ENCODE peak calls at places on chromosome 1, in eight cellular contexts. O is fibroblast of pulmonary artery, D is LNCaP clone FGC, V is dorsolateral prefrontal cortex, M is GM12878, E is BJ, B is astrocyte, G is psoas muscle. N is an unnamed sample.

GRCh38 chr1:212366901-212367300 is 47.8 kb downstream of the PACC1 start:
- DNase-seq in O (peak; percentile 36), D (no peak), V (no peak), M (no peak), E (no peak), B (peak; percentile 54), G (no peak), N (peak; percentile 50)

GRCh38 chr1:111441573-111442192 is 7.4 kb downstream of the WDR77 start:
- DNase-seq in O (peak; percentile 40), D (no peak), V (no peak), M (no peak), E (no peak), B (no peak), G (peak; percentile 26), N (peak; percentile 59)

GRCh38 chr1:59718064-59718988 is 96.4 kb upstream of the HOOK1 start:
- DNase-seq in O (no peak), D (no peak), V (no peak), M (no peak), E (no peak), B (no peak), G (no peak), N (no peak)

GRCh38 chr1:175158133-175158532 is 34.4 kb downstream of the KIAA0040 start:
- DNase-seq in O (no peak), D (no peak), V (no peak), M (no peak), E (no peak), B (no peak), G (no peak), N (no peak)

GRCh38 chr1:163959622-163960021 is 599.4 kb upstream of the PBX1 start:
- DNase-seq in O (no peak), D (no peak), V (no peak), M (no peak), E (no peak), B (no peak), G (no peak), N (no peak)

GRCh38 chr1:233523047-233523446 is 90.9 kb upstream of the KCNK1 start:
- DNase-seq in O (no peak), D (no peak), V (no peak), M (no peak), E (no peak), B (no peak), G (no peak), N (no peak)

GRCh38 chr1:203860396-203860951 is 925 bp upstream of the SNRPE start:
- DNase-seq in O (peak; percentile 23), D (peak; percentile 18), V (no peak), M (no peak), E (no peak), B (peak; percentile 60), G (peak; percentile 23), N (peak; percentile 10)

GRCh38 chr1:169899519-169900217 is 6.0 kb upstream of the SCYL3 start:
- DNase-seq in O (no peak), D (no peak), V (no peak), M (no peak), E (no peak), B (no peak), G (no peak), N (no peak)

GRCh38 chr1:89309828-89310227 is 37.2 kb upstream of the GBP5 start:
- DNase-seq in O (no peak), D (no peak), V (no peak), M (no peak), E (no peak), B (no peak), G (no peak), N (no peak)

GRCh38 chr1:119139393-119139792 is 1.1 kb downstream of the WARS2 start:
- DNase-seq in O (no peak), D (no peak), V (no peak), M (peak; percentile 44), E (no peak), B (no peak), G (no peak), N (no peak)

GRCh38 chr1:29712801-29713200 is 476.5 kb downstream of the PTPRU start:
- DNase-seq in O (no peak), D (no peak), V (no peak), M (no peak), E (no peak), B (no peak), G (no peak), N (no peak)

GRCh38 chr1:211476200-211476849 is 15.6 kb downstream of the RD3 start:
- DNase-seq in O (peak; percentile 81), D (peak; percentile 28), V (peak; percentile 66), M (peak; percentile 20), E (no peak), B (peak; percentile 47), G (peak; percentile 56), N (peak; percentile 86)

GRCh38 chr1:210264521-210265380 is 32.2 kb downstream of the SERTAD4 start:
- DNase-seq in O (peak; percentile 24), D (no peak), V (no peak), M (no peak), E (no peak), B (peak; percentile 32), G (no peak), N (no peak)

GRCh38 chr1:216553766-216554165 is 130.5 kb upstream of the USH2A start:
- DNase-seq in O (no peak), D (no peak), V (no peak), M (no peak), E (no peak), B (no peak), G (no peak), N (no peak)

GRCh38 chr1:34128186-34128889 is 36.7 kb downstream of the CSMD2 start:
- DNase-seq in O (no peak), D (no peak), V (no peak), M (no peak), E (no peak), B (no peak), G (no peak), N (no peak)

GRCh38 chr1:47533176-47534039 is 95.6 kb downstream of the FOXD2 start:
- DNase-seq in O (peak; percentile 51), D (no peak), V (no peak), M (no peak), E (peak; percentile 37), B (peak; percentile 82), G (peak; percentile 40), N (peak; percentile 83)

GRCh38 chr1:47534417-47534816 is 96.6 kb downstream of the FOXD2 start:
- DNase-seq in O (no peak), D (no peak), V (no peak), M (no peak), E (no peak), B (no peak), G (no peak), N (no peak)

GRCh38 chr1:47532831-47533175 is 95.0 kb downstream of the FOXD2 start:
- DNase-seq in O (no peak), D (no peak), V (no peak), M (no peak), E (no peak), B (no peak), G (no peak), N (no peak)

GRCh38 chr1:47536646-47537118 is 98.8 kb downstream of the FOXD2 start:
- DNase-seq in O (no peak), D (no peak), V (no peak), M (no peak), E (no peak), B (no peak), G (no peak), N (no peak)

DNA sequence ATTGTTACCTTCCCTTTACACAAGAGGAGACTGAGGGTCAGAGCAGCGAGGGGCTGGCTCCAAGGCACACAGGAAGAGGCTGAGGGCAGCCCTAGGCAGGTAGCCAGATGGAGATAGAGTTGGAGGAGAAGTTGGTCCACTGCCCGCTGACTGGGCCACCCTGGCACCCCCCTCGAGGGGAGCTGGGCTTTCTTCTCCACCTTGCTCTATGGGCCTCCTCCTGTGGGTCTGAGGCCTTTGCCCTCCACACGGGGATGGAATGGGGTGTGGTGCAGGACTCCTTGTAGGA is 96.1 kb downstream of the FOXD2 start:
- DNase-seq in O (no peak), D (no peak), V (no peak), M (no peak), E (no peak), B (no peak), G (no peak), N (no peak)
- H3K4me3 ChIP-seq in O (no peak overlapping the region), D (no peak overlapping the region), V (peak overlapping the region; percentile 70), M (no peak overlapping the region), E (no peak overlapping the region), B (peak overlapping the region; percentile 10), G (no peak overlapping the region), N (no peak overlapping the region)

GRCh38 chr1:11285883-11286734 is 13.1 kb downstream of the UBIAD1 start:
- DNase-seq in O (peak; percentile 49), D (no peak), V (no peak), M (no peak), E (no peak), B (no peak), G (no peak), N (peak; percentile 69)
- TF ChIP-seq CTCF in O (peak; percentile 32), D (peak; percentile 45), V (peak; percentile 25), M (no peak), E (peak; percentile 35), B (peak; percentile 16), G (peak; percentile 26), N (peak; percentile 44)

DNA sequence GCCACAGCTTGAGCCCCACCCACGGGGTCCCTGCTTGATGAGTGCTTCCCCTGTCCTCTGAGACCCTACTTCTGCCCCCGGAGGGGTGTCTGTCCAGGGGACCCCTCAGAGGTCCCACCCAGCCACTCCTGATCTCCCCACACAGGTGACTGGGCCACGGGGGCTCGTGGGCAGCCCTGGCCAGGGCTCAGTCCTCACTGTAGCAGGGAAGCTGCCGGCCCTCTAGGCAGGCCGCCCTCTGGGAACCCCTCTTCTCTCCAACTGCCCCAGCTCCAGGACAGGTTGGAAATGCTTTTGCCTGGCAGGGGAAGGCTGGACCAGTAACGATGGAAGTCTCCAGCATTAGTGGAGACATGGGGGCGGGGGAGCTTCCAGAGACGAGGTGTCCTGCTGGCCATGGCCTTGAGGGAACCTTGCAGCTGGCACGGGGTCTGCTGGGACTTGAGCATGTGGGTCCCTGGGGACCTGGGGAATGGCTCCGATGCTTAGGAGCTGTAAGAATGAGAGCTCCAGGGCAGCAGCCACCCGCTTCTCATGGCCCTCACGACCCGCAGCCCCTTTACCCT is 3.1 kb upstream of the FNDC10 start:
- DNase-seq in O (no peak), D (no peak), V (no peak), M (no peak), E (no peak), B (no peak), G (no peak), N (no peak)
- H3K4me3 ChIP-seq in O (no peak overlapping the region), D (no peak overlapping the region), V (no peak overlapping the region), M (no peak overlapping the region), E (no peak overlapping the region), B (no peak overlapping the region), G (no peak overlapping the region), N (no peak overlapping the region)

DNA sequence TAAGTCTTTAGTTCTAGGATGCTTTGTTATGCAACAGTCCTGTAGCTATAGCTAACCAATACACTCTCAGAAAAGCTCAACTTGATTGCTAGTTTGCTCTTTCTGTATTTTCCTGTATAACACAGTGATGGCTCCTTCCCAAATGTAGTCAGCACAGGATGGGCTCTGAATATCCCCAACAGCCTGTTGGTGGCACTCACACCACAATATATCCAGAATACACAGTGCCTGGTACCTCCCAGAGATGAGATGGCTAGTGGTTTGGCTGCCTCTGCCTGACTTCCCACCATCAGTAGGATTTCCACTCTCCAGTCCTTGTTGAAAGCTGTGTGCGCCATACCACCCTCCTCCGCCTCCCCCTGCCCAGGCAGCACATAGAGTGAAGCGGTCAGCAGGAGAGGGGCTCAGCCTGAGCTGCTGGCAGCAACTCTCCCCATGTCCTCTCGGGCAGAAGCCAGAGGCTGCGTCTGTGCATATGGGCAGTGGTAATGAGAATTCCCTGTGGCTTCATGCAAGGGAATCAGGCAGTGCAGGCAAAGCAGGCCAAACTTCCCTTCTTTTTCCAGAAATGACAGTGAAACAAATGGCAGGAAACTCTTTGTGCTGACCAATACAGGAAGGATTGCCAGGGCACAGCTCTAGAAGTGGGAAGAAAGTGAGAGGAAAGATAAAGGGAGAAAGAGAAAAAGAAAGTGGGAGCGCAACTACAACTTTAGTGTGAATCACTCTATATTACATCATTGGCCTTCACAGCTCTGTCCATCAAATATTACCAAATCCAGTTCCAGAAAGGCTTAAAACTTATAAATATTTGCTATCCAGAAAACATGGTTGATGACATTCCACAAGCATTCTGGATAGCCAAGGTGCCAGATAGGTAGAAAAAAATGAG is 49.7 kb downstream of the LMX1A start:
- DNase-seq in O (no peak), D (no peak), V (no peak), M (no peak), E (no peak), B (no peak), G (no peak), N (no peak)
- TF ChIP-seq CTCF in O (no peak), D (peak; percentile 25), V (no peak), M (no peak), E (no peak), B (no peak), G (no peak), N (no peak)